ENCODE peak calls at places on chromosomes 4 and X, in ten cellular contexts. One of them, this sample, is unnamed.

GRCh38 chr4:71004281-71004851 is 10.9 kb downstream of the DCK start:
- DNase-seq in mucosa of descending colon: peak
- DNase-seq in esophagus squamous epithelium: no peak
- DNase-seq in naive thymus-derived CD4-positive, alpha-beta T cell: peak
- DNase-seq in fibroblast of pulmonary artery: no peak
- DNase-seq in NCI-H2029 treated with DMSO at 0.1 percent for 48 hours: no peak
- DNase-seq in CD8-positive, alpha-beta T cell: peak
- DNase-seq in GM04504: no peak
- DNase-seq in activated effector memory CD4-positive, alpha-beta T cell treated with Interleukin-2 at 50 U/mL for 16 hours: peak
- DNase-seq in amygdala: no peak
- DNase-seq in this sample: no peak

GRCh38 chr4:139242511-139243051 is 37.4 kb downstream of the MGARP start:
- DNase-seq in amygdala: no peak
- DNase-seq in NCI-H2029 treated with DMSO at 0.1 percent for 48 hours: peak
- DNase-seq in mucosa of descending colon: no peak
- DNase-seq in naive thymus-derived CD4-positive, alpha-beta T cell: no peak
- DNase-seq in activated effector memory CD4-positive, alpha-beta T cell treated with Interleukin-2 at 50 U/mL for 16 hours: no peak
- DNase-seq in esophagus squamous epithelium: no peak
- DNase-seq in GM04504: peak
- DNase-seq in fibroblast of pulmonary artery: peak
- DNase-seq in CD8-positive, alpha-beta T cell: no peak
- DNase-seq in this sample: peak

GRCh38 chr4:113683143-113683542 is 78.4 kb downstream of the CAMK2D start:
- DNase-seq in CD8-positive, alpha-beta T cell: peak
- DNase-seq in GM04504: no peak
- DNase-seq in naive thymus-derived CD4-positive, alpha-beta T cell: peak
- DNase-seq in NCI-H2029 treated with DMSO at 0.1 percent for 48 hours: peak
- DNase-seq in mucosa of descending colon: peak
- DNase-seq in esophagus squamous epithelium: no peak
- DNase-seq in fibroblast of pulmonary artery: no peak
- DNase-seq in amygdala: no peak
- DNase-seq in activated effector memory CD4-positive, alpha-beta T cell treated with Interleukin-2 at 50 U/mL for 16 hours: peak
- DNase-seq in this sample: no peak

GRCh38 chr4:67931256-67931655 is 32.0 kb downstream of the TMPRSS11A start:
- DNase-seq in NCI-H2029 treated with DMSO at 0.1 percent for 48 hours: no peak
- DNase-seq in amygdala: no peak
- DNase-seq in GM04504: no peak
- DNase-seq in CD8-positive, alpha-beta T cell: no peak
- DNase-seq in activated effector memory CD4-positive, alpha-beta T cell treated with Interleukin-2 at 50 U/mL for 16 hours: no peak
- DNase-seq in fibroblast of pulmonary artery: no peak
- DNase-seq in esophagus squamous epithelium: no peak
- DNase-seq in mucosa of descending colon: no peak
- DNase-seq in naive thymus-derived CD4-positive, alpha-beta T cell: no peak
- DNase-seq in this sample: no peak

GRCh38 chr4:184747034-184747830 is 13.3 kb upstream of the CENPU start:
- DNase-seq in GM04504: no peak
- DNase-seq in activated effector memory CD4-positive, alpha-beta T cell treated with Interleukin-2 at 50 U/mL for 16 hours: no peak
- DNase-seq in CD8-positive, alpha-beta T cell: no peak
- DNase-seq in NCI-H2029 treated with DMSO at 0.1 percent for 48 hours: no peak
- DNase-seq in esophagus squamous epithelium: no peak
- DNase-seq in fibroblast of pulmonary artery: no peak
- DNase-seq in mucosa of descending colon: peak
- DNase-seq in amygdala: no peak
- DNase-seq in naive thymus-derived CD4-positive, alpha-beta T cell: no peak
- DNase-seq in this sample: no peak

GRCh38 chrX:63424063-63424462 is 72.9 kb upstream of the SPIN4 start:
- DNase-seq in GM04504: no peak
- DNase-seq in activated effector memory CD4-positive, alpha-beta T cell treated with Interleukin-2 at 50 U/mL for 16 hours: no peak
- DNase-seq in amygdala: no peak
- DNase-seq in CD8-positive, alpha-beta T cell: no peak
- DNase-seq in fibroblast of pulmonary artery: no peak
- DNase-seq in NCI-H2029 treated with DMSO at 0.1 percent for 48 hours: no peak
- DNase-seq in mucosa of descending colon: no peak
- DNase-seq in esophagus squamous epithelium: no peak
- DNase-seq in naive thymus-derived CD4-positive, alpha-beta T cell: no peak
- DNase-seq in this sample: no peak

GRCh38 chrX:20217279-20217678 is 49.4 kb downstream of the RPS6KA3 start:
- DNase-seq in esophagus squamous epithelium: no peak
- DNase-seq in NCI-H2029 treated with DMSO at 0.1 percent for 48 hours: peak
- DNase-seq in GM04504: peak
- DNase-seq in fibroblast of pulmonary artery: peak
- DNase-seq in amygdala: no peak
- DNase-seq in mucosa of descending colon: no peak
- DNase-seq in naive thymus-derived CD4-positive, alpha-beta T cell: no peak
- DNase-seq in activated effector memory CD4-positive, alpha-beta T cell treated with Interleukin-2 at 50 U/mL for 16 hours: no peak
- DNase-seq in CD8-positive, alpha-beta T cell: no peak
- DNase-seq in this sample: peak

GRCh38 chr4:53497446-53498069 is 93.7 kb downstream of the LNX1 start:
- DNase-seq in amygdala: no peak
- DNase-seq in activated effector memory CD4-positive, alpha-beta T cell treated with Interleukin-2 at 50 U/mL for 16 hours: no peak
- DNase-seq in mucosa of descending colon: no peak
- DNase-seq in NCI-H2029 treated with DMSO at 0.1 percent for 48 hours: no peak
- DNase-seq in CD8-positive, alpha-beta T cell: no peak
- DNase-seq in GM04504: no peak
- DNase-seq in esophagus squamous epithelium: no peak
- DNase-seq in naive thymus-derived CD4-positive, alpha-beta T cell: no peak
- DNase-seq in fibroblast of pulmonary artery: peak
- DNase-seq in this sample: peak

GRCh38 chr4:136306361-136306760 is 1225.9 kb downstream of the PCDH18 start:
- DNase-seq in mucosa of descending colon: no peak
- DNase-seq in fibroblast of pulmonary artery: no peak
- DNase-seq in naive thymus-derived CD4-positive, alpha-beta T cell: no peak
- DNase-seq in activated effector memory CD4-positive, alpha-beta T cell treated with Interleukin-2 at 50 U/mL for 16 hours: no peak
- DNase-seq in amygdala: no peak
- DNase-seq in esophagus squamous epithelium: no peak
- DNase-seq in CD8-positive, alpha-beta T cell: no peak
- DNase-seq in GM04504: no peak
- DNase-seq in NCI-H2029 treated with DMSO at 0.1 percent for 48 hours: no peak
- DNase-seq in this sample: no peak

GRCh38 chrX:39953879-39954278 is 143.9 kb downstream of the BCOR start:
- DNase-seq in CD8-positive, alpha-beta T cell: no peak
- DNase-seq in amygdala: no peak
- DNase-seq in GM04504: no peak
- DNase-seq in mucosa of descending colon: peak
- DNase-seq in activated effector memory CD4-positive, alpha-beta T cell treated with Interleukin-2 at 50 U/mL for 16 hours: no peak
- DNase-seq in naive thymus-derived CD4-positive, alpha-beta T cell: no peak
- DNase-seq in NCI-H2029 treated with DMSO at 0.1 percent for 48 hours: peak
- DNase-seq in fibroblast of pulmonary artery: peak
- DNase-seq in esophagus squamous epithelium: no peak
- DNase-seq in this sample: no peak

GRCh38 chr4:155761916-155762315 is 3.1 kb downstream of the GUCY1B1 start:
- DNase-seq in GM04504: no peak
- DNase-seq in CD8-positive, alpha-beta T cell: no peak
- DNase-seq in fibroblast of pulmonary artery: no peak
- DNase-seq in activated effector memory CD4-positive, alpha-beta T cell treated with Interleukin-2 at 50 U/mL for 16 hours: no peak
- DNase-seq in amygdala: no peak
- DNase-seq in esophagus squamous epithelium: no peak
- DNase-seq in naive thymus-derived CD4-positive, alpha-beta T cell: no peak
- DNase-seq in mucosa of descending colon: no peak
- DNase-seq in NCI-H2029 treated with DMSO at 0.1 percent for 48 hours: no peak
- DNase-seq in this sample: no peak

GRCh38 chr4:122894802-122895201 is 27.6 kb downstream of the NUDT6 start:
- DNase-seq in activated effector memory CD4-positive, alpha-beta T cell treated with Interleukin-2 at 50 U/mL for 16 hours: no peak
- DNase-seq in NCI-H2029 treated with DMSO at 0.1 percent for 48 hours: no peak
- DNase-seq in fibroblast of pulmonary artery: no peak
- DNase-seq in esophagus squamous epithelium: no peak
- DNase-seq in mucosa of descending colon: no peak
- DNase-seq in amygdala: no peak
- DNase-seq in CD8-positive, alpha-beta T cell: no peak
- DNase-seq in GM04504: no peak
- DNase-seq in naive thymus-derived CD4-positive, alpha-beta T cell: no peak
- DNase-seq in this sample: no peak

GRCh38 chrX:136879001-136879667 is 1.4 kb downstream of the RBMX start:
- DNase-seq in mucosa of descending colon: no peak
- DNase-seq in fibroblast of pulmonary artery: peak
- DNase-seq in naive thymus-derived CD4-positive, alpha-beta T cell: peak
- DNase-seq in activated effector memory CD4-positive, alpha-beta T cell treated with Interleukin-2 at 50 U/mL for 16 hours: no peak
- DNase-seq in amygdala: no peak
- DNase-seq in GM04504: no peak
- DNase-seq in NCI-H2029 treated with DMSO at 0.1 percent for 48 hours: no peak
- DNase-seq in CD8-positive, alpha-beta T cell: no peak
- DNase-seq in esophagus squamous epithelium: no peak
- DNase-seq in this sample: no peak

GRCh38 chr4:110550260-110550659 is 72.6 kb downstream of the PITX2 start:
- DNase-seq in naive thymus-derived CD4-positive, alpha-beta T cell: no peak
- DNase-seq in esophagus squamous epithelium: no peak
- DNase-seq in fibroblast of pulmonary artery: peak
- DNase-seq in amygdala: no peak
- DNase-seq in mucosa of descending colon: no peak
- DNase-seq in NCI-H2029 treated with DMSO at 0.1 percent for 48 hours: no peak
- DNase-seq in GM04504: peak
- DNase-seq in CD8-positive, alpha-beta T cell: no peak
- DNase-seq in activated effector memory CD4-positive, alpha-beta T cell treated with Interleukin-2 at 50 U/mL for 16 hours: no peak
- DNase-seq in this sample: peak

GRCh38 chrX:50920132-50920531 is 9.6 kb downstream of the BMP15 start:
- DNase-seq in naive thymus-derived CD4-positive, alpha-beta T cell: no peak
- DNase-seq in fibroblast of pulmonary artery: peak
- DNase-seq in mucosa of descending colon: peak
- DNase-seq in GM04504: no peak
- DNase-seq in CD8-positive, alpha-beta T cell: no peak
- DNase-seq in activated effector memory CD4-positive, alpha-beta T cell treated with Interleukin-2 at 50 U/mL for 16 hours: no peak
- DNase-seq in amygdala: no peak
- DNase-seq in NCI-H2029 treated with DMSO at 0.1 percent for 48 hours: no peak
- DNase-seq in esophagus squamous epithelium: no peak
- DNase-seq in this sample: peak

GRCh38 chr4:4852591-4853362 is 6.7 kb upstream of the MSX1 start:
- DNase-seq in naive thymus-derived CD4-positive, alpha-beta T cell: no peak
- DNase-seq in esophagus squamous epithelium: no peak
- DNase-seq in activated effector memory CD4-positive, alpha-beta T cell treated with Interleukin-2 at 50 U/mL for 16 hours: no peak
- DNase-seq in GM04504: peak
- DNase-seq in mucosa of descending colon: no peak
- DNase-seq in NCI-H2029 treated with DMSO at 0.1 percent for 48 hours: no peak
- DNase-seq in fibroblast of pulmonary artery: peak
- DNase-seq in CD8-positive, alpha-beta T cell: no peak
- DNase-seq in amygdala: peak
- DNase-seq in this sample: peak

GRCh38 chrX:104108955-104109354 is 3.4 kb upstream of the ZCCHC18 start:
- DNase-seq in esophagus squamous epithelium: no peak
- DNase-seq in mucosa of descending colon: no peak
- DNase-seq in activated effector memory CD4-positive, alpha-beta T cell treated with Interleukin-2 at 50 U/mL for 16 hours: no peak
- DNase-seq in NCI-H2029 treated with DMSO at 0.1 percent for 48 hours: no peak
- DNase-seq in GM04504: no peak
- DNase-seq in naive thymus-derived CD4-positive, alpha-beta T cell: no peak
- DNase-seq in amygdala: no peak
- DNase-seq in CD8-positive, alpha-beta T cell: no peak
- DNase-seq in fibroblast of pulmonary artery: no peak
- DNase-seq in this sample: no peak

GRCh38 chrX:149259241-149259640 is 245.9 kb downstream of the IDS start:
- DNase-seq in CD8-positive, alpha-beta T cell: no peak
- DNase-seq in activated effector memory CD4-positive, alpha-beta T cell treated with Interleukin-2 at 50 U/mL for 16 hours: no peak
- DNase-seq in amygdala: no peak
- DNase-seq in NCI-H2029 treated with DMSO at 0.1 percent for 48 hours: no peak
- DNase-seq in esophagus squamous epithelium: no peak
- DNase-seq in naive thymus-derived CD4-positive, alpha-beta T cell: no peak
- DNase-seq in mucosa of descending colon: no peak
- DNase-seq in fibroblast of pulmonary artery: peak
- DNase-seq in GM04504: no peak
- DNase-seq in this sample: peak

GRCh38 chr4:9703391-9703790 is 78.0 kb upstream of the DRD5 start:
- DNase-seq in naive thymus-derived CD4-positive, alpha-beta T cell: peak
- DNase-seq in GM04504: no peak
- DNase-seq in CD8-positive, alpha-beta T cell: peak
- DNase-seq in activated effector memory CD4-positive, alpha-beta T cell treated with Interleukin-2 at 50 U/mL for 16 hours: peak
- DNase-seq in fibroblast of pulmonary artery: peak
- DNase-seq in esophagus squamous epithelium: no peak
- DNase-seq in NCI-H2029 treated with DMSO at 0.1 percent for 48 hours: peak
- DNase-seq in amygdala: no peak
- DNase-seq in mucosa of descending colon: peak
- DNase-seq in this sample: peak

GRCh38 chr4:153616005-153616555 is 68.0 kb upstream of the TLR2 start:
- DNase-seq in NCI-H2029 treated with DMSO at 0.1 percent for 48 hours: no peak
- DNase-seq in activated effector memory CD4-positive, alpha-beta T cell treated with Interleukin-2 at 50 U/mL for 16 hours: no peak
- DNase-seq in amygdala: no peak
- DNase-seq in naive thymus-derived CD4-positive, alpha-beta T cell: no peak
- DNase-seq in GM04504: no peak
- DNase-seq in esophagus squamous epithelium: no peak
- DNase-seq in CD8-positive, alpha-beta T cell: no peak
- DNase-seq in fibroblast of pulmonary artery: no peak
- DNase-seq in mucosa of descending colon: no peak
- DNase-seq in this sample: no peak

GRCh38 chr4:6229095-6229494 is 28.7 kb upstream of the JAKMIP1 start:
- DNase-seq in esophagus squamous epithelium: no peak
- DNase-seq in GM04504: no peak
- DNase-seq in naive thymus-derived CD4-positive, alpha-beta T cell: no peak
- DNase-seq in NCI-H2029 treated with DMSO at 0.1 percent for 48 hours: peak
- DNase-seq in mucosa of descending colon: no peak
- DNase-seq in amygdala: peak
- DNase-seq in fibroblast of pulmonary artery: no peak
- DNase-seq in CD8-positive, alpha-beta T cell: no peak
- DNase-seq in activated effector memory CD4-positive, alpha-beta T cell treated with Interleukin-2 at 50 U/mL for 16 hours: no peak
- DNase-seq in this sample: no peak

GRCh38 chr4:179843370-179843769 is 2399.8 kb upstream of the TENM3 start:
- DNase-seq in activated effector memory CD4-positive, alpha-beta T cell treated with Interleukin-2 at 50 U/mL for 16 hours: no peak
- DNase-seq in amygdala: no peak
- DNase-seq in mucosa of descending colon: no peak
- DNase-seq in naive thymus-derived CD4-positive, alpha-beta T cell: no peak
- DNase-seq in esophagus squamous epithelium: no peak
- DNase-seq in NCI-H2029 treated with DMSO at 0.1 percent for 48 hours: no peak
- DNase-seq in CD8-positive, alpha-beta T cell: no peak
- DNase-seq in GM04504: no peak
- DNase-seq in fibroblast of pulmonary artery: no peak
- DNase-seq in this sample: no peak

GRCh38 chr4:10096976-10097330 is 19.6 kb downstream of the WDR1 start:
- DNase-seq in activated effector memory CD4-positive, alpha-beta T cell treated with Interleukin-2 at 50 U/mL for 16 hours: no peak
- DNase-seq in naive thymus-derived CD4-positive, alpha-beta T cell: no peak
- DNase-seq in NCI-H2029 treated with DMSO at 0.1 percent for 48 hours: no peak
- DNase-seq in mucosa of descending colon: no peak
- DNase-seq in CD8-positive, alpha-beta T cell: no peak
- DNase-seq in esophagus squamous epithelium: no peak
- DNase-seq in fibroblast of pulmonary artery: no peak
- DNase-seq in amygdala: no peak
- DNase-seq in GM04504: no peak
- DNase-seq in this sample: no peak

GRCh38 chrX:96372313-96373046 is 312.2 kb upstream of the DIAPH2 start:
- DNase-seq in activated effector memory CD4-positive, alpha-beta T cell treated with Interleukin-2 at 50 U/mL for 16 hours: no peak
- DNase-seq in CD8-positive, alpha-beta T cell: no peak
- DNase-seq in NCI-H2029 treated with DMSO at 0.1 percent for 48 hours: peak
- DNase-seq in naive thymus-derived CD4-positive, alpha-beta T cell: no peak
- DNase-seq in fibroblast of pulmonary artery: peak
- DNase-seq in amygdala: no peak
- DNase-seq in esophagus squamous epithelium: no peak
- DNase-seq in mucosa of descending colon: peak
- DNase-seq in GM04504: peak
- DNase-seq in this sample: peak

GRCh38 chrX:40299028-40299479 is 201.3 kb upstream of the BCOR start:
- DNase-seq in naive thymus-derived CD4-positive, alpha-beta T cell: no peak
- DNase-seq in esophagus squamous epithelium: no peak
- DNase-seq in mucosa of descending colon: no peak
- DNase-seq in amygdala: no peak
- DNase-seq in activated effector memory CD4-positive, alpha-beta T cell treated with Interleukin-2 at 50 U/mL for 16 hours: no peak
- DNase-seq in fibroblast of pulmonary artery: peak
- DNase-seq in GM04504: no peak
- DNase-seq in NCI-H2029 treated with DMSO at 0.1 percent for 48 hours: no peak
- DNase-seq in CD8-positive, alpha-beta T cell: no peak
- DNase-seq in this sample: peak

GRCh38 chr4:74418063-74418670 is 26.8 kb upstream of the AREG start:
- DNase-seq in GM04504: peak
- DNase-seq in esophagus squamous epithelium: no peak
- DNase-seq in naive thymus-derived CD4-positive, alpha-beta T cell: no peak
- DNase-seq in activated effector memory CD4-positive, alpha-beta T cell treated with Interleukin-2 at 50 U/mL for 16 hours: no peak
- DNase-seq in mucosa of descending colon: peak
- DNase-seq in fibroblast of pulmonary artery: peak
- DNase-seq in CD8-positive, alpha-beta T cell: no peak
- DNase-seq in amygdala: no peak
- DNase-seq in NCI-H2029 treated with DMSO at 0.1 percent for 48 hours: no peak
- DNase-seq in this sample: peak

GRCh38 chr4:78720994-78721677 is 55.0 kb upstream of the BMP2K start:
- DNase-seq in naive thymus-derived CD4-positive, alpha-beta T cell: peak
- DNase-seq in CD8-positive, alpha-beta T cell: no peak
- DNase-seq in GM04504: no peak
- DNase-seq in fibroblast of pulmonary artery: no peak
- DNase-seq in NCI-H2029 treated with DMSO at 0.1 percent for 48 hours: no peak
- DNase-seq in esophagus squamous epithelium: no peak
- DNase-seq in activated effector memory CD4-positive, alpha-beta T cell treated with Interleukin-2 at 50 U/mL for 16 hours: peak
- DNase-seq in mucosa of descending colon: peak
- DNase-seq in amygdala: no peak
- DNase-seq in this sample: no peak

GRCh38 chr4:138063581-138063980 is 178.6 kb downstream of the SLC7A11 start:
- DNase-seq in fibroblast of pulmonary artery: no peak
- DNase-seq in GM04504: no peak
- DNase-seq in CD8-positive, alpha-beta T cell: no peak
- DNase-seq in naive thymus-derived CD4-positive, alpha-beta T cell: no peak
- DNase-seq in NCI-H2029 treated with DMSO at 0.1 percent for 48 hours: no peak
- DNase-seq in activated effector memory CD4-positive, alpha-beta T cell treated with Interleukin-2 at 50 U/mL for 16 hours: no peak
- DNase-seq in mucosa of descending colon: no peak
- DNase-seq in amygdala: no peak
- DNase-seq in esophagus squamous epithelium: no peak
- DNase-seq in this sample: no peak

This sample was measured in AG10803.